ENCODE peak calls at places on chromosomes 13 and 19, in seven cellular contexts. One of them, this sample, is unnamed.

GRCh38 chr13:65946387-65946786 is 1283.7 kb downstream of the PCDH9 start:
- DNase-seq in breast epithelium: no peak
- DNase-seq in lung: no peak
- DNase-seq in hypothalamus: no peak
- DNase-seq in left colon: no peak
- DNase-seq in transverse colon: no peak
- DNase-seq in GM12865: no peak
- DNase-seq in this sample: no peak

GRCh38 chr19:883661-884211 is 9.3 kb downstream of the MED16 start:
- DNase-seq in breast epithelium: no peak
- DNase-seq in lung: peak
- DNase-seq in hypothalamus: no peak
- DNase-seq in left colon: no peak
- DNase-seq in transverse colon: no peak
- DNase-seq in GM12865: no peak
- DNase-seq in this sample: no peak

GRCh38 chr13:94369862-94370491 is 109.5 kb downstream of the DCT start:
- DNase-seq in breast epithelium: no peak
- DNase-seq in lung: no peak
- DNase-seq in hypothalamus: no peak
- DNase-seq in left colon: no peak
- DNase-seq in transverse colon: peak
- DNase-seq in GM12865: no peak
- DNase-seq in this sample: peak

GRCh38 chr13:61531383-61532065 is 115.9 kb upstream of the PCDH20 start:
- DNase-seq in breast epithelium: no peak
- DNase-seq in lung: no peak
- DNase-seq in hypothalamus: no peak
- DNase-seq in left colon: no peak
- DNase-seq in transverse colon: no peak
- DNase-seq in GM12865: peak
- DNase-seq in this sample: no peak

GRCh38 chr13:79226938-79227337 is 179.1 kb downstream of the RBM26 start:
- DNase-seq in breast epithelium: no peak
- DNase-seq in lung: no peak
- DNase-seq in hypothalamus: no peak
- DNase-seq in left colon: no peak
- DNase-seq in transverse colon: no peak
- DNase-seq in GM12865: no peak
- DNase-seq in this sample: no peak

GRCh38 chr19:40614595-40615411 is 13.6 kb downstream of the LTBP4 start:
- DNase-seq in breast epithelium: peak
- DNase-seq in lung: peak
- DNase-seq in hypothalamus: no peak
- DNase-seq in left colon: peak
- DNase-seq in transverse colon: peak
- DNase-seq in GM12865: peak
- DNase-seq in this sample: peak

GRCh38 chr13:44305845-44306244 is 67.8 kb upstream of the SERP2 start:
- DNase-seq in breast epithelium: no peak
- DNase-seq in lung: no peak
- DNase-seq in hypothalamus: no peak
- DNase-seq in left colon: no peak
- DNase-seq in transverse colon: no peak
- DNase-seq in GM12865: no peak
- DNase-seq in this sample: no peak

GRCh38 chr13:20546559-20546958 is 20.4 kb upstream of the IFT88 start:
- DNase-seq in breast epithelium: no peak
- DNase-seq in lung: no peak
- DNase-seq in hypothalamus: no peak
- DNase-seq in left colon: no peak
- DNase-seq in transverse colon: no peak
- DNase-seq in GM12865: no peak
- DNase-seq in this sample: no peak

GRCh38 chr19:47842941-47843340 is 16.1 kb upstream of the TPRX2 start:
- DNase-seq in breast epithelium: no peak
- DNase-seq in lung: no peak
- DNase-seq in hypothalamus: no peak
- DNase-seq in left colon: no peak
- DNase-seq in transverse colon: no peak
- DNase-seq in GM12865: no peak
- DNase-seq in this sample: no peak

GRCh38 chr13:113350065-113350937 is 13.6 kb downstream of the GRTP1 start:
- DNase-seq in breast epithelium: no peak
- DNase-seq in lung: no peak
- DNase-seq in hypothalamus: no peak
- DNase-seq in left colon: no peak
- DNase-seq in transverse colon: no peak
- DNase-seq in GM12865: no peak
- DNase-seq in this sample: no peak

GRCh38 chr13:32824671-32825070 is 191.6 kb upstream of the KL start:
- DNase-seq in breast epithelium: no peak
- DNase-seq in lung: no peak
- DNase-seq in hypothalamus: no peak
- DNase-seq in left colon: no peak
- DNase-seq in transverse colon: no peak
- DNase-seq in GM12865: no peak
- DNase-seq in this sample: no peak

GRCh38 chr19:36064829-36065228 is 10.1 kb downstream of the WDR62 start:
- DNase-seq in breast epithelium: no peak
- DNase-seq in lung: no peak
- DNase-seq in hypothalamus: no peak
- DNase-seq in left colon: no peak
- DNase-seq in transverse colon: no peak
- DNase-seq in GM12865: no peak
- DNase-seq in this sample: no peak

GRCh38 chr19:46955813-46956371 is 63.7 kb upstream of the NPAS1 start:
- DNase-seq in breast epithelium: no peak
- DNase-seq in lung: no peak
- DNase-seq in hypothalamus: no peak
- DNase-seq in left colon: no peak
- DNase-seq in transverse colon: no peak
- DNase-seq in GM12865: no peak
- DNase-seq in this sample: no peak

GRCh38 chr13:50248537-50249521 is 233.6 kb downstream of the KCNRG start:
- DNase-seq in breast epithelium: no peak
- DNase-seq in lung: no peak
- DNase-seq in hypothalamus: no peak
- DNase-seq in left colon: no peak
- DNase-seq in transverse colon: no peak
- DNase-seq in GM12865: peak
- DNase-seq in this sample: no peak

This sample was measured in gastrocnemius medialis.